ENCODE peak calls at places on chromosomes 11 and 22, in four cellular contexts. W, A, N and R are unnamed samples.

GRCh38 chr11:86303257-86303656 is 1.2 kb downstream of the HIKESHI start:
- DNase-seq in A (no peak), N (no peak), W (no peak), R (no peak)

GRCh38 chr11:99316761-99317475 is 296.2 kb downstream of the CNTN5 start:
- DNase-seq in A (no peak), N (no peak), W (no peak), R (no peak)

GRCh38 chr22:46450931-46451660 is 86.3 kb downstream of the CELSR1 start:
- DNase-seq in N (no peak), A (no peak), W (no peak), R (no peak)

GRCh38 chr11:13944016-13944415 is 18.5 kb upstream of the SPON1 start:
- DNase-seq in A (no peak), W (no peak), N (no peak), R (no peak)

GRCh38 chr11:76761959-76762358 is 21.2 kb upstream of the TSKU start:
- DNase-seq in A (no peak), W (no peak), N (no peak), R (no peak)

GRCh38 chr11:6612816-6613136 is 760 bp upstream of the TAF10 start:
- DNase-seq in N (no peak), A (no peak), W (no peak), R (no peak)

GRCh38 chr11:37858398-37858797 is 1260.4 kb upstream of the RAG2 start:
- DNase-seq in A (no peak), W (peak), N (no peak), R (no peak)

GRCh38 chr11:12182650-12183511 is 72.5 kb downstream of the MICAL2 start:
- DNase-seq in A (no peak), N (peak), W (peak), R (no peak)

GRCh38 chr11:46800177-46800576 is 45.9 kb downstream of the CKAP5 start:
- DNase-seq in A (no peak), N (no peak), W (peak), R (no peak)

GRCh38 chr11:70070736-70071135 is 7.4 kb upstream of the ANO1 start:
- DNase-seq in W (no peak), N (peak), A (no peak), R (no peak)

GRCh38 chr22:45450931-45451651 is 37.6 kb downstream of the RIBC2 start:
- DNase-seq in A (no peak), N (no peak), W (peak), R (no peak)

GRCh38 chr11:104343578-104343977 is 179.6 kb upstream of the PDGFD start:
- DNase-seq in W (peak), N (no peak), A (no peak), R (no peak)

GRCh38 chr11:2778630-2779498 is 79.1 kb upstream of the KCNQ1OT1 start:
- DNase-seq in W (peak), N (peak), A (peak), R (no peak)

GRCh38 chr11:43936081-43936480 is 6.4 kb upstream of the C11orf96 start:
- DNase-seq in A (no peak), W (no peak), N (no peak), R (no peak)

GRCh38 chr11:3631331-3631730 is 10.5 kb downstream of the ART5 start:
- DNase-seq in N (no peak), W (no peak), A (no peak), R (no peak)

GRCh38 chr11:12411806-12412727 is 34.7 kb downstream of the PARVA start:
- DNase-seq in N (peak), W (peak), A (no peak), R (peak)

GRCh38 chr11:65013130-65013691 is 749 bp upstream of the ARL2 start:
- DNase-seq in A (peak), W (peak), N (peak), R (peak)

GRCh38 chr11:35664977-35665441 is 2.4 kb downstream of the TRIM44 start:
- DNase-seq in N (no peak), W (no peak), A (no peak), R (no peak)

GRCh38 chr11:109120341-109120740 is 301.6 kb upstream of the C11orf87 start:
- DNase-seq in N (no peak), W (no peak), A (no peak), R (no peak)

DNA sequence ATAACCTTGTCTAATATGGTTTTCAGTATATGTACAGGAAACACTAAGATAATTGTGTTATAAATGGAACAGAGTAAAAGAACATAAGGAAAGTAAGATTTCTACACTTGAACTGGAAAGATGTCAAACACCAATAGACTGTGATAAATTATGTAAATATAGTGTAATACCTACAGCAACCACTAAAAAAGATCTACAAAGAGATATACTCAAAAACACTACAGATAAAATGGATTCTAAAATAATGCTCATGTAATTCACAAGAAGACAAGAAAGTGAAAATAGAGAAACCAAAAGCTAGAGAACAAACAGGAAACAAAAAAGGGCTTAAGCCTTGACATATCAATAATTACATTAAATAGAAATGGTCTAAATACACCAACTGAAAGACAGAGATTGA is 30.9 kb downstream of the DEUP1 start:
- DNase-seq in W (no peak), N (no peak), A (no peak), R (no peak)
- TF ChIP-seq CTCF in W (no peak), N (no peak), A (no peak), R (no peak)

GRCh38 chr22:37804886-37805857 is 2.6 kb upstream of the GCAT start:
- DNase-seq in A (peak), N (peak), W (peak), R (peak)

GRCh38 chr22:37808294-37808657 is 542 bp downstream of the GCAT start:
- DNase-seq in A (no peak), N (no peak), W (peak), R (peak)

GRCh38 chr22:37807410-37808293 is at the start of gene GCAT:
- DNase-seq in N (peak), A (peak), W (peak), R (peak)

GRCh38 chr22:37805878-37806277 is 1.9 kb upstream of the GCAT start:
- DNase-seq in A (no peak), W (peak), N (no peak), R (no peak)

GRCh38 chr22:37806409-37807338 is 1.1 kb upstream of the GCAT start:
- DNase-seq in W (peak), A (no peak), N (no peak), R (peak)
- TF ChIP-seq CTCF in W (no peak), A (no peak), N (no peak), R (no peak)

DNA sequence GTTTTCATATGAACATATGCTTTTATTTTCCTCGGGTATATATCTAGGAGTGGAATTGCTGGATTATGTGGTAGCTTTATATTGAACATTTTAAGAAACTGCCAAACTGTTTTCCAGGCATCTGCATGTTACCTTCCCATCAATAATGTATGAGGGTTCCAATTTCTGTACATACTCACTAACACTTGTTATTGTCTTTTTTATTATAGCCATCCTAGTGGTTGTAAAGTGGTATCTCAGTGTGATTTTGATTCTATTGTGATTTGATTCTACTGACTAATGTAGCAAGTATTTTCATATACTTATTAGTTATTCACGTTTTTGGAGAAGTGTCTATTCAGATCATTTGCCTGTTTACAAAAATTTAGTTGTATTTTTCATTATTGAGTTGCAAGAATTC is 2.0 kb downstream of the ANO5 start:
- DNase-seq in N (no peak), W (no peak), A (no peak), R (no peak)
- TF ChIP-seq CTCF in N (no peak), W (no peak), A (no peak), R (no peak)

GRCh38 chr11:111918390-111919256 is at the start of gene C11orf52:
- DNase-seq in N (no peak), A (no peak), W (peak), R (no peak)
- TF ChIP-seq CTCF in N (no peak), A (no peak), W (no peak), R (no peak)